ENCODE peak calls at places on chromosome 6, in seven cellular contexts. One of them, this sample, is unnamed.

GRCh38 chr6:4589295-4589694 is 186.9 kb upstream of the CDYL start:
- DNase-seq in cardiac muscle cell: no peak
- DNase-seq in right cardiac atrium: no peak
- DNase-seq in IMR-90: no peak
- DNase-seq in tibial artery: no peak
- DNase-seq in heart left ventricle: no peak
- DNase-seq in fibroblast of lung: no peak
- DNase-seq in this sample: no peak

GRCh38 chr6:109428889-109429477 is 11.4 kb downstream of the PPIL6 start:
- DNase-seq in cardiac muscle cell: peak; percentile 89
- DNase-seq in right cardiac atrium: no peak
- DNase-seq in IMR-90: peak; percentile 74
- DNase-seq in tibial artery: no peak
- DNase-seq in heart left ventricle: peak; percentile 30
- DNase-seq in fibroblast of lung: peak; percentile 32
- DNase-seq in this sample: no peak

GRCh38 chr6:87698618-87699017 is 3.4 kb downstream of the AKIRIN2 start:
- DNase-seq in cardiac muscle cell: no peak
- DNase-seq in right cardiac atrium: no peak
- DNase-seq in IMR-90: peak; percentile 40
- DNase-seq in tibial artery: no peak
- DNase-seq in heart left ventricle: no peak
- DNase-seq in fibroblast of lung: peak; percentile 41
- DNase-seq in this sample: no peak

GRCh38 chr6:38218235-38218634 is 398.7 kb downstream of the ZFAND3 start:
- DNase-seq in cardiac muscle cell: no peak
- DNase-seq in right cardiac atrium: no peak
- DNase-seq in IMR-90: no peak
- DNase-seq in tibial artery: no peak
- DNase-seq in heart left ventricle: no peak
- DNase-seq in fibroblast of lung: no peak
- DNase-seq in this sample: no peak

GRCh38 chr6:27145731-27146455 is 101.6 kb upstream of the PRSS16 start:
- DNase-seq in cardiac muscle cell: peak; percentile 94
- DNase-seq in right cardiac atrium: peak; percentile 80
- DNase-seq in IMR-90: peak; percentile 91
- DNase-seq in tibial artery: peak; percentile 86
- DNase-seq in heart left ventricle: peak; percentile 83
- DNase-seq in fibroblast of lung: peak; percentile 93
- DNase-seq in this sample: peak; percentile 74

GRCh38 chr6:145155411-145155810 is 579.9 kb downstream of the EPM2A start:
- DNase-seq in cardiac muscle cell: no peak
- DNase-seq in right cardiac atrium: no peak
- DNase-seq in IMR-90: peak; percentile 5
- DNase-seq in tibial artery: no peak
- DNase-seq in heart left ventricle: no peak
- DNase-seq in fibroblast of lung: peak; percentile 27
- DNase-seq in this sample: no peak

GRCh38 chr6:85756982-85757381 is 114.3 kb upstream of the SYNCRIP start:
- DNase-seq in cardiac muscle cell: peak; percentile 54
- DNase-seq in right cardiac atrium: no peak
- DNase-seq in IMR-90: peak; percentile 44
- DNase-seq in tibial artery: no peak
- DNase-seq in heart left ventricle: no peak
- DNase-seq in fibroblast of lung: peak; percentile 17
- DNase-seq in this sample: no peak

GRCh38 chr6:119209452-119210205 is 131.2 kb upstream of the FAM184A start:
- DNase-seq in cardiac muscle cell: peak; percentile 31
- DNase-seq in right cardiac atrium: no peak
- DNase-seq in IMR-90: peak; percentile 15
- DNase-seq in tibial artery: no peak
- DNase-seq in heart left ventricle: no peak
- DNase-seq in fibroblast of lung: no peak
- DNase-seq in this sample: no peak

GRCh38 chr6:42434237-42434636 is 17.5 kb downstream of the TRERF1 start:
- DNase-seq in cardiac muscle cell: no peak
- DNase-seq in right cardiac atrium: no peak
- DNase-seq in IMR-90: no peak
- DNase-seq in tibial artery: no peak
- DNase-seq in heart left ventricle: no peak
- DNase-seq in fibroblast of lung: no peak
- DNase-seq in this sample: no peak

GRCh38 chr6:43095939-43096338 is 19.8 kb downstream of the PTK7 start:
- DNase-seq in cardiac muscle cell: no peak
- DNase-seq in right cardiac atrium: no peak
- DNase-seq in IMR-90: no peak
- DNase-seq in tibial artery: no peak
- DNase-seq in heart left ventricle: no peak
- DNase-seq in fibroblast of lung: no peak
- DNase-seq in this sample: no peak

GRCh38 chr6:119034827-119035458 is 43.5 kb downstream of the FAM184A start:
- DNase-seq in cardiac muscle cell: peak; percentile 56
- DNase-seq in right cardiac atrium: no peak
- DNase-seq in IMR-90: no peak
- DNase-seq in tibial artery: no peak
- DNase-seq in heart left ventricle: no peak
- DNase-seq in fibroblast of lung: no peak
- DNase-seq in this sample: no peak

GRCh38 chr6:42958125-42958524 is 2.4 kb upstream of the GNMT start:
- DNase-seq in cardiac muscle cell: peak; percentile 16
- DNase-seq in right cardiac atrium: no peak
- DNase-seq in IMR-90: no peak
- DNase-seq in tibial artery: no peak
- DNase-seq in heart left ventricle: no peak
- DNase-seq in fibroblast of lung: no peak
- DNase-seq in this sample: no peak

GRCh38 chr6:120363429-120363828 is 970.9 kb downstream of the TBC1D32 start:
- DNase-seq in cardiac muscle cell: no peak
- DNase-seq in right cardiac atrium: no peak
- DNase-seq in IMR-90: no peak
- DNase-seq in tibial artery: no peak
- DNase-seq in heart left ventricle: no peak
- DNase-seq in fibroblast of lung: peak; percentile 29
- DNase-seq in this sample: no peak

GRCh38 chr6:3872370-3872854 is 23.2 kb downstream of the FAM50B start:
- DNase-seq in cardiac muscle cell: no peak
- DNase-seq in right cardiac atrium: no peak
- DNase-seq in IMR-90: no peak
- DNase-seq in tibial artery: no peak
- DNase-seq in heart left ventricle: no peak
- DNase-seq in fibroblast of lung: no peak
- DNase-seq in this sample: peak; percentile 50

GRCh38 chr6:14396826-14397517 is 279.4 kb downstream of the CD83 start:
- DNase-seq in cardiac muscle cell: peak; percentile 15
- DNase-seq in right cardiac atrium: no peak
- DNase-seq in IMR-90: peak; percentile 86
- DNase-seq in tibial artery: no peak
- DNase-seq in heart left ventricle: no peak
- DNase-seq in fibroblast of lung: peak; percentile 26
- DNase-seq in this sample: no peak

GRCh38 chr6:31356216-31356945 is 598 bp downstream of the HLA-B start:
- DNase-seq in cardiac muscle cell: peak; percentile 40
- DNase-seq in right cardiac atrium: peak; percentile 84
- DNase-seq in IMR-90: peak; percentile 18
- DNase-seq in tibial artery: peak; percentile 52
- DNase-seq in heart left ventricle: peak; percentile 70
- DNase-seq in fibroblast of lung: peak; percentile 6
- DNase-seq in this sample: peak; percentile 58

GRCh38 chr6:100116409-100117194 is 122.6 kb upstream of the MCHR2 start:
- DNase-seq in cardiac muscle cell: peak; percentile 81
- DNase-seq in right cardiac atrium: no peak
- DNase-seq in IMR-90: peak; percentile 76
- DNase-seq in tibial artery: no peak
- DNase-seq in heart left ventricle: no peak
- DNase-seq in fibroblast of lung: peak; percentile 66
- DNase-seq in this sample: no peak

GRCh38 chr6:111250743-111251406 is 163.6 kb downstream of the SLC16A10 start:
- DNase-seq in cardiac muscle cell: no peak
- DNase-seq in right cardiac atrium: no peak
- DNase-seq in IMR-90: no peak
- DNase-seq in tibial artery: no peak
- DNase-seq in heart left ventricle: no peak
- DNase-seq in fibroblast of lung: no peak
- DNase-seq in this sample: no peak

GRCh38 chr6:167682125-167682524 is 144.6 kb upstream of the AFDN start:
- DNase-seq in cardiac muscle cell: no peak
- DNase-seq in right cardiac atrium: no peak
- DNase-seq in IMR-90: no peak
- DNase-seq in tibial artery: no peak
- DNase-seq in heart left ventricle: no peak
- DNase-seq in fibroblast of lung: no peak
- DNase-seq in this sample: no peak

GRCh38 chr6:167685654-167686053 is 141.1 kb upstream of the AFDN start:
- DNase-seq in cardiac muscle cell: no peak
- DNase-seq in right cardiac atrium: no peak
- DNase-seq in IMR-90: no peak
- DNase-seq in tibial artery: no peak
- DNase-seq in heart left ventricle: no peak
- DNase-seq in fibroblast of lung: no peak
- DNase-seq in this sample: no peak

GRCh38 chr6:167682546-167683027 is 144.1 kb upstream of the AFDN start:
- DNase-seq in cardiac muscle cell: no peak
- DNase-seq in right cardiac atrium: no peak
- DNase-seq in IMR-90: no peak
- DNase-seq in tibial artery: no peak
- DNase-seq in heart left ventricle: no peak
- DNase-seq in fibroblast of lung: no peak
- DNase-seq in this sample: no peak

GRCh38 chr6:167684276-167685104 is 142.2 kb upstream of the AFDN start:
- DNase-seq in cardiac muscle cell: no peak
- DNase-seq in right cardiac atrium: no peak
- DNase-seq in IMR-90: no peak
- DNase-seq in tibial artery: no peak
- DNase-seq in heart left ventricle: no peak
- DNase-seq in fibroblast of lung: no peak
- DNase-seq in this sample: peak; percentile 66

DNA sequence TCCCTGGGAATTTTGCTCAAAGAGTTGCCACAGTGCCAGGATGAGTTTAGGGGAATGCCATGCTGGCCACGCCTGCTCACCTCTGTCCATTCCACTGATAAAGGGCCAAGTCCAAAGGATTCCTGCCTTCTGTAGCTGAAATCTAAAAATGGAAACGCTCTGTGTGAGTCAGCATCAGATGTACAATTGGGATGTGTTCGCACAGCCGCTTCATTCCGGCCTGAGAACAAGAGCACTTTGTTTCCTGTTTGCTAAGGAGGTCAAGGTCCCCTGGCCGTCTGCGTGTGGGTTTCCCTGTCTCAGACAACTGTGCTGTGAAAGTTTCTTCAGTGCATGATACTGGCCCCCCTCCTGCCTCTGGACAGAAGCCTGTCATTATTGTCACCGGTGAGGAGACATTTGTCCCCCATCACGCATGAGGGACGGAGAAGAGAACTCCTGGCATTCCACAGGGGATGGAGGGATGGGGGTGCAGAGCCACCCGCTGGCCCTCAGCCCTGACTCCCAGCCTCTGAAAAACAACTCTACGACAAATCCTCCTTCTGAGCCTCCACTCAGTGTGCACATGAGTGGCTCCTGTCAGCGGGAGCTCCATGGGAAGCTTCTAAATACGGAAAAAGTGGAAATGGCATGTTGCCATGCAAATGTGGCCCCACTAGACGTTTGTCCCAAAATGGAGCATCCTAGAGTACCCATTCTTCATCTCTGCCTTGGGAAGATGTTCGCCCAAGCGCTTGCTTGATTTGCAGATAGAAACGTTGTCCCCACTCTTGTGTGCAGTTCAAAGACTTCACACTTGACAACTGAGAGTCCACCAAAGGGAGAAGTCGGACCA is 143.5 kb upstream of the AFDN start:
- DNase-seq in cardiac muscle cell: peak; percentile 96
- DNase-seq in right cardiac atrium: peak; percentile 73
- DNase-seq in IMR-90: peak; percentile 19
- DNase-seq in tibial artery: no peak
- DNase-seq in heart left ventricle: peak; percentile 81
- DNase-seq in fibroblast of lung: peak; percentile 93
- DNase-seq in this sample: peak; percentile 74
- H3K27ac ChIP-seq in cardiac muscle cell: peak overlapping the region; percentile 0
- H3K27ac ChIP-seq in right cardiac atrium: peak overlapping the region; percentile 87
- H3K27ac ChIP-seq in IMR-90: no peak overlapping the region
- H3K27ac ChIP-seq in tibial artery: no peak overlapping the region
- H3K27ac ChIP-seq in heart left ventricle: peak overlapping the region; percentile 75
- H3K27ac ChIP-seq in fibroblast of lung: no peak overlapping the region
- H3K27ac ChIP-seq in this sample: peak overlapping the region; percentile 80

GRCh38 chr6:19578489-19578888 is 258.7 kb upstream of the ID4 start:
- DNase-seq in cardiac muscle cell: no peak
- DNase-seq in right cardiac atrium: no peak
- DNase-seq in IMR-90: no peak
- DNase-seq in tibial artery: no peak
- DNase-seq in heart left ventricle: no peak
- DNase-seq in fibroblast of lung: peak; percentile 13
- DNase-seq in this sample: no peak
- H3K27ac ChIP-seq in cardiac muscle cell: no peak overlapping the region
- H3K27ac ChIP-seq in right cardiac atrium: no peak overlapping the region
- H3K27ac ChIP-seq in IMR-90: no peak overlapping the region
- H3K27ac ChIP-seq in tibial artery: no peak overlapping the region
- H3K27ac ChIP-seq in heart left ventricle: no peak overlapping the region
- H3K27ac ChIP-seq in fibroblast of lung: no peak overlapping the region
- H3K27ac ChIP-seq in this sample: no peak overlapping the region

GRCh38 chr6:156960525-156960924 is 183.3 kb downstream of the ARID1B start:
- DNase-seq in cardiac muscle cell: no peak
- DNase-seq in right cardiac atrium: no peak
- DNase-seq in IMR-90: no peak
- DNase-seq in tibial artery: no peak
- DNase-seq in heart left ventricle: no peak
- DNase-seq in fibroblast of lung: no peak
- DNase-seq in this sample: no peak
- H3K27ac ChIP-seq in cardiac muscle cell: no peak overlapping the region
- H3K27ac ChIP-seq in right cardiac atrium: no peak overlapping the region
- H3K27ac ChIP-seq in IMR-90: no peak overlapping the region
- H3K27ac ChIP-seq in tibial artery: no peak overlapping the region
- H3K27ac ChIP-seq in heart left ventricle: no peak overlapping the region
- H3K27ac ChIP-seq in fibroblast of lung: no peak overlapping the region
- H3K27ac ChIP-seq in this sample: no peak overlapping the region

GRCh38 chr6:105212587-105212986 is 32.8 kb upstream of the POPDC3 start:
- DNase-seq in cardiac muscle cell: no peak
- DNase-seq in right cardiac atrium: no peak
- DNase-seq in IMR-90: no peak
- DNase-seq in tibial artery: no peak
- DNase-seq in heart left ventricle: no peak
- DNase-seq in fibroblast of lung: no peak
- DNase-seq in this sample: no peak

GRCh38 chr6:105211831-105212230 is 32.0 kb upstream of the POPDC3 start:
- DNase-seq in cardiac muscle cell: no peak
- DNase-seq in right cardiac atrium: no peak
- DNase-seq in IMR-90: peak; percentile 41
- DNase-seq in tibial artery: no peak
- DNase-seq in heart left ventricle: no peak
- DNase-seq in fibroblast of lung: peak; percentile 28
- DNase-seq in this sample: no peak

GRCh38 chr6:105213272-105213671 is 33.5 kb upstream of the POPDC3 start:
- DNase-seq in cardiac muscle cell: no peak
- DNase-seq in right cardiac atrium: no peak
- DNase-seq in IMR-90: no peak
- DNase-seq in tibial artery: no peak
- DNase-seq in heart left ventricle: no peak
- DNase-seq in fibroblast of lung: peak; percentile 43
- DNase-seq in this sample: no peak

GRCh38 chr6:105210932-105211531 is 31.2 kb upstream of the POPDC3 start:
- DNase-seq in cardiac muscle cell: no peak
- DNase-seq in right cardiac atrium: no peak
- DNase-seq in IMR-90: no peak
- DNase-seq in tibial artery: no peak
- DNase-seq in heart left ventricle: no peak
- DNase-seq in fibroblast of lung: no peak
- DNase-seq in this sample: no peak

GRCh38 chr6:105215506-105215905 is 35.7 kb upstream of the POPDC3 start:
- DNase-seq in cardiac muscle cell: no peak
- DNase-seq in right cardiac atrium: no peak
- DNase-seq in IMR-90: no peak
- DNase-seq in tibial artery: no peak
- DNase-seq in heart left ventricle: no peak
- DNase-seq in fibroblast of lung: no peak
- DNase-seq in this sample: no peak
- H3K27ac ChIP-seq in cardiac muscle cell: no peak overlapping the region
- H3K27ac ChIP-seq in right cardiac atrium: no peak overlapping the region
- H3K27ac ChIP-seq in IMR-90: no peak overlapping the region
- H3K27ac ChIP-seq in tibial artery: no peak overlapping the region
- H3K27ac ChIP-seq in heart left ventricle: no peak overlapping the region
- H3K27ac ChIP-seq in fibroblast of lung: no peak overlapping the region
- H3K27ac ChIP-seq in this sample: no peak overlapping the region

This sample was measured in right lobe of liver.